ENCODE peak calls at places on chromosomes 6 and 20, in ten cellular contexts. Z is psoas muscle; Q is naive thymus-derived CD4-positive, alpha-beta T cell; Y is left lung; X is heart left ventricle; S is CD8-positive, alpha-beta T cell; L is CD4-positive, CD25-positive, alpha-beta regulatory T cell; D is T-helper 17 cell; R is effector memory CD4-positive, alpha-beta T cell; H is K562. O is an unnamed sample.

GRCh38 chr6:11701568-11701967 is 77.0 kb downstream of the ADTRP start:
- DNase-seq in Z (no peak), Q (no peak), Y (no peak), X (no peak), S (no peak), L (no peak), D (no peak), R (no peak), H (no peak), O (no peak)

GRCh38 chr6:129507059-129507807 is 202.7 kb downstream of the ARHGAP18 start:
- DNase-seq in Z (no peak), Q (no peak), Y (no peak), X (no peak), S (no peak), L (no peak), D (no peak), R (no peak), H (no peak), O (no peak)

GRCh38 chr6:26057899-26058298 is 29.3 kb upstream of the HFE start:
- DNase-seq in Z (no peak), Q (no peak), Y (no peak), X (no peak), S (no peak), L (no peak), D (no peak), R (no peak), H (no peak), O (no peak)

GRCh38 chr20:33092361-33092760 is 12.9 kb downstream of the BPIFB4 start:
- DNase-seq in Z (no peak), Q (no peak), Y (no peak), X (no peak), S (no peak), L (no peak), D (no peak), R (no peak), H (no peak), O (no peak)

GRCh38 chr6:42778072-42778471 is 3.8 kb upstream of the BICRAL start:
- DNase-seq in Z (no peak), Q (no peak), Y (no peak), X (no peak), S (no peak), L (no peak), D (no peak), R (no peak), H (no peak), O (no peak)

GRCh38 chr6:39772559-39773283 is 19.5 kb upstream of the DAAM2 start:
- DNase-seq in Z (no peak), Q (no peak), Y (no peak), X (no peak), S (no peak), L (no peak), D (no peak), R (no peak), H (no peak), O (no peak)

GRCh38 chr6:30879684-30880427 is 4.5 kb upstream of the DDR1 start:
- DNase-seq in Z (no peak), Q (no peak), Y (no peak), X (no peak), S (no peak), L (no peak), D (no peak), R (no peak), H (peak; percentile 48), O (no peak)

GRCh38 chr20:17504898-17505663 is 26.1 kb downstream of the BFSP1 start:
- DNase-seq in Z (peak; percentile 68), Q (peak; percentile 62), Y (peak; percentile 89), X (peak; percentile 85), S (peak; percentile 40), L (peak; percentile 80), D (peak; percentile 31), R (peak; percentile 38), H (peak; percentile 23), O (no peak)

GRCh38 chr6:13157293-13157692 is 171.0 kb downstream of the TBC1D7 start:
- DNase-seq in Z (no peak), Q (no peak), Y (no peak), X (no peak), S (no peak), L (no peak), D (no peak), R (no peak), H (no peak), O (no peak)

GRCh38 chr6:137417411-137417810 is 76.8 kb downstream of the OLIG3 start:
- DNase-seq in Z (no peak), Q (no peak), Y (no peak), X (no peak), S (no peak), L (no peak), D (no peak), R (no peak), H (no peak), O (no peak)

DNA sequence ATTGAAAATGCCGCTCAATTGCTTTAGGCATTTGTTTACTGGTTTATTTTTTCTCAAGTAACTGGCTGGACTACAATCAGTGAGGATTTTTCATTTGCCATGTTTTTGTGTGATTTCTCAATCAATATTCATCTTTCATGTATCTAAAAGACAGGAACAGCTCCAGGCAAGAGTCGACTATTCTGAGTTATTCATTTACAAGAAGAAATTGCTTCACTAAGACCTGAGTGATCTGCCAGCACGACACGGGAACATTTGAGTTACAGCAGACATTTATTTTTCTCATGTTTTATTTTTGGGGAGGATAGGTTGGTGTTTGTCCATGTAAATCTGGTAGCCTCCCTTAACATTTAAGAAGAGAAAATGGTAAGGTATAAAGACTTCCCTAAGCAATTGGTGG is 124.1 kb downstream of the CBLN4 start:
- DNase-seq in Z (no peak), Q (no peak), Y (no peak), X (no peak), S (no peak), L (no peak), D (no peak), R (no peak), H (no peak), O (no peak)
- H3K9me3 ChIP-seq in Z (no peaks in the 10 kb centered on the region), Q (no peaks in the 10 kb centered on the region), Y (no peaks in the 10 kb centered on the region), X (no peaks in the 10 kb centered on the region), S (no peaks in the 10 kb centered on the region), L (no peaks in the 10 kb centered on the region), D (no peaks in the 10 kb centered on the region), R (no peaks in the 10 kb centered on the region), H (no peaks in the 10 kb centered on the region), O (no peaks in the 10 kb centered on the region)

DNA sequence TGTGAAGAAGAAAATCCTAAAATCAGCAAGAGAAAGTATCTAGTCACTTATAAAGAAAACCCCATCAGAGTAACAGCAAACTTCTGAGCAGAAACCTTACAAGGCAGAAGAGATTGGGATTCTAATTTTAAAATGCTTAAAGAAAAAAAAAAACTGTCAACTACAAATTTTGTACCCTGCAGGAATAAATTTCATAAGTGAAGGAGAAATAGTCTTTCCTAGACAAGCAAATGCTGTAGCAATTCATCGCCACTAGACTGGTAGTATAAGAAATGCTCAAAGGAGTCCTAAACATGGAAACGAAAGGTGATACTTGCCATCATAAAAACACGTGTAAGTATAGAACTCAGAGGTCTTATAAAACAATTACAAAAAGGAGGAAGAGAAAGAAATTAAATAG is 54.4 kb downstream of the PDSS2 start:
- DNase-seq in Z (no peak), Q (no peak), Y (no peak), X (no peak), S (no peak), L (no peak), D (no peak), R (no peak), H (no peak), O (no peak)
- H3K9me3 ChIP-seq in Z (peaks cover 8% of the 10 kb centered on the region), Q (no peaks in the 10 kb centered on the region), Y (no peaks in the 10 kb centered on the region), X (peaks cover 38% of the 10 kb centered on the region), S (no peaks in the 10 kb centered on the region), L (peaks cover 43% of the 10 kb centered on the region), D (peaks cover 4% of the 10 kb centered on the region), R (no peaks in the 10 kb centered on the region), H (peaks cover 2% of the 10 kb centered on the region), O (peaks cover 13% of the 10 kb centered on the region)

DNA sequence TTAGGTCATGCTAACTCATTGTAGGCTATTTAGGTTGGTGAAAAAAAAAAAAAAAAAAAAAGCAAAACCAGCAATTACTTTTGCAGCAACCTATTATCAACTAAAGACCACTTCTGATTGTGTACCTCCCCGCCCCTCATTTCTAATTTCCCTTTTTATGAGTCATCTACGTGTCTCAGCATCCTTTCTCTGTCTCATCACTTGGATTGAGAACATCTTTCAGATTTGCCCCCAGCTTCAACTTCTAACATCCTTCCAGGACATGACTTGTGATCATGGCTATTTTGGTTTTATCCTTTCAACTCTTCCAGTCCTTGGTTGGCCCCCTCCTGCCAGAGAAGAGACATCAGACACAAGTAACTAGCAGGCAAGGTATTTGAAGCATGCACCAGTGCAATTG is 156.7 kb upstream of the CCN2 start:
- DNase-seq in Z (no peak), Q (no peak), Y (no peak), X (no peak), S (no peak), L (no peak), D (no peak), R (no peak), H (no peak), O (no peak)
- H3K9me3 ChIP-seq in Z (no peaks in the 10 kb centered on the region), Q (no peaks in the 10 kb centered on the region), Y (no peaks in the 10 kb centered on the region), X (peaks cover 30% of the 10 kb centered on the region), S (no peaks in the 10 kb centered on the region), L (peaks cover 11% of the 10 kb centered on the region), D (peaks cover 3% of the 10 kb centered on the region), R (no peaks in the 10 kb centered on the region), H (no peaks in the 10 kb centered on the region), O (no peaks in the 10 kb centered on the region)

GRCh38 chr6:165848099-165848461 is 185.0 kb upstream of the PDE10A start:
- DNase-seq in Z (no peak), Q (no peak), Y (peak; percentile 51), X (peak; percentile 48), S (no peak), L (no peak), D (no peak), R (no peak), H (no peak), O (no peak)
- H3K9me3 ChIP-seq in Z (no peaks in the 10 kb centered on the region), Q (no peaks in the 10 kb centered on the region), Y (no peaks in the 10 kb centered on the region), X (no peaks in the 10 kb centered on the region), S (no peaks in the 10 kb centered on the region), L (no peaks in the 10 kb centered on the region), D (no peaks in the 10 kb centered on the region), R (no peaks in the 10 kb centered on the region), H (no peaks in the 10 kb centered on the region), O (no peaks in the 10 kb centered on the region)

GRCh38 chr6:168196881-168197635 is 118.0 kb upstream of the FRMD1 start:
- DNase-seq in Z (no peak), Q (no peak), Y (peak; percentile 34), X (peak; percentile 35), S (no peak), L (no peak), D (no peak), R (no peak), H (no peak), O (no peak)

GRCh38 chr6:168196385-168196860 is 117.4 kb upstream of the FRMD1 start:
- DNase-seq in Z (no peak), Q (no peak), Y (no peak), X (no peak), S (no peak), L (no peak), D (no peak), R (no peak), H (no peak), O (no peak)

GRCh38 chr6:168194732-168195565 is 115.9 kb upstream of the FRMD1 start:
- DNase-seq in Z (no peak), Q (no peak), Y (peak; percentile 63), X (peak; percentile 51), S (no peak), L (no peak), D (no peak), R (no peak), H (no peak), O (no peak)

GRCh38 chr6:168193816-168194701 is 115.0 kb upstream of the FRMD1 start:
- DNase-seq in Z (no peak), Q (no peak), Y (no peak), X (peak; percentile 58), S (no peak), L (no peak), D (no peak), R (no peak), H (peak; percentile 40), O (no peak)

GRCh38 chr6:168195712-168196111 is 116.7 kb upstream of the FRMD1 start:
- DNase-seq in Z (no peak), Q (no peak), Y (peak; percentile 49), X (no peak), S (no peak), L (no peak), D (no peak), R (no peak), H (no peak), O (no peak)
- H3K9me3 ChIP-seq in Z (no peaks in the 10 kb centered on the region), Q (no peaks in the 10 kb centered on the region), Y (no peaks in the 10 kb centered on the region), X (no peaks in the 10 kb centered on the region), S (no peaks in the 10 kb centered on the region), L (no peaks in the 10 kb centered on the region), D (no peaks in the 10 kb centered on the region), R (no peaks in the 10 kb centered on the region), H (no peaks in the 10 kb centered on the region), O (no peaks in the 10 kb centered on the region)

O was measured in SK-N-MC.